ENCODE peak calls at places on chromosomes 5 and 9, in eight cellular contexts. J is left cardiac atrium; K is amniotic stem cell; T is HTR-8/SVneo; C is activated CD4-positive, alpha-beta T cell treated with anti-CD3 and anti-CD28 coated beads, Interleukin-2, amount 50 U/mL, for 1 hour; E is Ammon's horn; H is fibroblast of lung; M is amygdala. D is an unnamed sample.

GRCh38 chr9:104875897-104876296 is 52.1 kb downstream of the ABCA1 start:
- DNase-seq in T (no peak), J (no peak), K (no peak), E (no peak), M (no peak), C (no peak), H (no peak), D (no peak)

GRCh38 chr5:125412051-125412560 is 665.7 kb upstream of the ZNF608 start:
- DNase-seq in M (no peak), K (no peak), J (no peak), C (no peak), H (peak; percentile 60), T (no peak), E (peak; percentile 53), D (no peak)

GRCh38 chr9:91657501-91657900 is 233.9 kb upstream of the NFIL3 start:
- DNase-seq in M (no peak), C (no peak), J (no peak), E (no peak), H (no peak), T (no peak), K (no peak), D (no peak)

GRCh38 chr5:151002250-151002649 is 18.1 kb upstream of the GPX3 start:
- DNase-seq in E (peak; percentile 50), T (no peak), K (peak; percentile 53), J (no peak), C (no peak), H (peak; percentile 16), M (no peak), D (peak; percentile 41)

GRCh38 chr9:133768859-133769510 is 30.8 kb upstream of the SARDH start:
- DNase-seq in K (no peak), C (no peak), H (no peak), E (no peak), M (no peak), J (no peak), T (no peak), D (no peak)

GRCh38 chr5:15003511-15003920 is 131.9 kb upstream of the ANKH start:
- DNase-seq in K (peak; percentile 50), C (peak; percentile 47), E (peak; percentile 91), H (peak; percentile 72), J (peak; percentile 66), T (peak; percentile 85), M (peak; percentile 11), D (peak; percentile 86)

GRCh38 chr5:35785601-35786085 is 71.0 kb upstream of the IL7R start:
- DNase-seq in J (no peak), M (no peak), E (no peak), H (peak; percentile 45), K (no peak), C (no peak), T (no peak), D (no peak)

GRCh38 chr5:57538341-57538955 is 55.8 kb upstream of the ACTBL2 start:
- DNase-seq in E (peak; percentile 70), H (peak; percentile 82), T (no peak), J (no peak), C (no peak), M (peak; percentile 2), K (peak; percentile 29), D (peak; percentile 20)

GRCh38 chr5:157230610-157231009 is 35.3 kb upstream of the CYFIP2 start:
- DNase-seq in H (no peak), T (no peak), E (no peak), M (no peak), C (no peak), J (no peak), K (no peak), D (no peak)

GRCh38 chr5:98128846-98129245 is 644.6 kb upstream of the RGMB start:
- DNase-seq in E (no peak), M (no peak), K (no peak), J (no peak), T (no peak), C (no peak), H (no peak), D (no peak)

GRCh38 chr5:125317546-125317995 is 571.1 kb upstream of the ZNF608 start:
- DNase-seq in H (peak; percentile 27), J (no peak), K (no peak), T (no peak), C (no peak), E (peak; percentile 16), M (no peak), D (no peak)

GRCh38 chr9:73152953-73153352 is 1.3 kb downstream of the ANXA1 start:
- DNase-seq in K (no peak), T (no peak), J (no peak), E (no peak), M (no peak), C (no peak), H (peak; percentile 49), D (no peak)

GRCh38 chr9:86966852-86967511 is 19.7 kb upstream of the GAS1 start:
- DNase-seq in T (no peak), M (no peak), K (no peak), C (no peak), H (no peak), J (no peak), E (no peak), D (no peak)

GRCh38 chr5:170143710-170144109 is 38.0 kb downstream of the FOXI1 start:
- DNase-seq in C (no peak), J (no peak), T (no peak), E (no peak), K (no peak), H (no peak), M (no peak), D (no peak)

GRCh38 chr5:179818746-179819295 is 1.9 kb upstream of the SQSTM1 start:
- DNase-seq in K (peak; percentile 78), M (peak; percentile 85), E (peak; percentile 93), H (peak; percentile 90), J (peak; percentile 96), T (peak; percentile 93), C (peak; percentile 83), D (peak; percentile 98)

GRCh38 chr5:142872795-142873194 is 102.6 kb downstream of the ARHGAP26 start:
- DNase-seq in K (no peak), T (peak; percentile 67), J (no peak), E (no peak), H (peak; percentile 65), M (no peak), C (no peak), D (peak; percentile 86)

GRCh38 chr5:42900734-42901133 is 89.0 kb upstream of the SELENOP start:
- DNase-seq in C (no peak), K (no peak), T (no peak), M (no peak), E (no peak), J (no peak), H (no peak), D (no peak)

GRCh38 chr5:106875591-106876297 is 795.0 kb downstream of the EFNA5 start:
- DNase-seq in H (no peak), J (no peak), K (no peak), E (peak; percentile 13), T (peak; percentile 2), M (no peak), C (no peak), D (no peak)